ENCODE peak calls at places on chromosome 21, in eight cellular contexts. One of them, this sample, is unnamed.

GRCh38 chr21:34582506-34583150 is 32.3 kb downstream of the RCAN1 start:
- DNase-seq in left ventricle myocardium inferior: peak
- DNase-seq in foreskin fibroblast: peak
- DNase-seq in choroid plexus epithelial cell: peak
- DNase-seq in CD4-positive, alpha-beta T cell: no peak
- DNase-seq in WTC11: no peak
- DNase-seq in NB4: peak
- DNase-seq in nephron progenitor cell: peak
- DNase-seq in this sample: no peak

GRCh38 chr21:33380483-33380998 is 22.7 kb upstream of the IFNGR2 start:
- DNase-seq in foreskin fibroblast: peak
- DNase-seq in WTC11: no peak
- DNase-seq in CD4-positive, alpha-beta T cell: peak
- DNase-seq in nephron progenitor cell: no peak
- DNase-seq in choroid plexus epithelial cell: peak
- DNase-seq in NB4: peak
- DNase-seq in left ventricle myocardium inferior: peak
- DNase-seq in this sample: peak

GRCh38 chr21:36773111-36773510 is 74.2 kb downstream of the SIM2 start:
- DNase-seq in left ventricle myocardium inferior: peak
- DNase-seq in NB4: no peak
- DNase-seq in foreskin fibroblast: peak
- DNase-seq in choroid plexus epithelial cell: peak
- DNase-seq in WTC11: no peak
- DNase-seq in nephron progenitor cell: no peak
- DNase-seq in CD4-positive, alpha-beta T cell: no peak
- DNase-seq in this sample: peak

GRCh38 chr21:15199414-15199813 is 134.6 kb upstream of the NRIP1 start:
- DNase-seq in WTC11: no peak
- DNase-seq in foreskin fibroblast: no peak
- DNase-seq in left ventricle myocardium inferior: no peak
- DNase-seq in nephron progenitor cell: no peak
- DNase-seq in CD4-positive, alpha-beta T cell: no peak
- DNase-seq in NB4: no peak
- DNase-seq in choroid plexus epithelial cell: no peak
- DNase-seq in this sample: no peak

GRCh38 chr21:31370281-31370892 is 26.3 kb upstream of the TIAM1 start:
- DNase-seq in CD4-positive, alpha-beta T cell: no peak
- DNase-seq in foreskin fibroblast: no peak
- DNase-seq in WTC11: no peak
- DNase-seq in nephron progenitor cell: no peak
- DNase-seq in left ventricle myocardium inferior: no peak
- DNase-seq in NB4: no peak
- DNase-seq in choroid plexus epithelial cell: no peak
- DNase-seq in this sample: no peak

GRCh38 chr21:16262109-16262508 is 532.3 kb downstream of the USP25 start:
- DNase-seq in left ventricle myocardium inferior: no peak
- DNase-seq in foreskin fibroblast: no peak
- DNase-seq in NB4: no peak
- DNase-seq in CD4-positive, alpha-beta T cell: no peak
- DNase-seq in choroid plexus epithelial cell: no peak
- DNase-seq in nephron progenitor cell: no peak
- DNase-seq in WTC11: no peak
- DNase-seq in this sample: no peak

GRCh38 chr21:36656138-36656537 is 42.8 kb upstream of the SIM2 start:
- DNase-seq in choroid plexus epithelial cell: no peak
- DNase-seq in foreskin fibroblast: no peak
- DNase-seq in nephron progenitor cell: no peak
- DNase-seq in left ventricle myocardium inferior: no peak
- DNase-seq in WTC11: no peak
- DNase-seq in CD4-positive, alpha-beta T cell: no peak
- DNase-seq in NB4: no peak
- DNase-seq in this sample: no peak

GRCh38 chr21:26388731-26389231 is 184.3 kb downstream of the CYYR1 start:
- DNase-seq in left ventricle myocardium inferior: no peak
- DNase-seq in NB4: no peak
- DNase-seq in CD4-positive, alpha-beta T cell: no peak
- DNase-seq in nephron progenitor cell: no peak
- DNase-seq in WTC11: no peak
- DNase-seq in foreskin fibroblast: peak
- DNase-seq in choroid plexus epithelial cell: peak
- DNase-seq in this sample: no peak

GRCh38 chr21:22019766-22020165 is 1021.6 kb downstream of the NCAM2 start:
- DNase-seq in choroid plexus epithelial cell: peak
- DNase-seq in CD4-positive, alpha-beta T cell: no peak
- DNase-seq in WTC11: no peak
- DNase-seq in nephron progenitor cell: no peak
- DNase-seq in foreskin fibroblast: no peak
- DNase-seq in NB4: no peak
- DNase-seq in left ventricle myocardium inferior: no peak
- DNase-seq in this sample: no peak

GRCh38 chr21:31730687-31731111 is 1.2 kb downstream of the SCAF4 start:
- DNase-seq in CD4-positive, alpha-beta T cell: no peak
- DNase-seq in nephron progenitor cell: peak
- DNase-seq in left ventricle myocardium inferior: no peak
- DNase-seq in WTC11: peak
- DNase-seq in NB4: peak
- DNase-seq in foreskin fibroblast: no peak
- DNase-seq in choroid plexus epithelial cell: peak
- DNase-seq in this sample: no peak

GRCh38 chr21:15437873-15438272 is 291.9 kb upstream of the USP25 start:
- DNase-seq in WTC11: no peak
- DNase-seq in NB4: peak
- DNase-seq in foreskin fibroblast: no peak
- DNase-seq in CD4-positive, alpha-beta T cell: no peak
- DNase-seq in nephron progenitor cell: no peak
- DNase-seq in choroid plexus epithelial cell: peak
- DNase-seq in left ventricle myocardium inferior: no peak
- DNase-seq in this sample: no peak

GRCh38 chr21:32772281-32773047 is 909 bp upstream of the PAXBP1 start:
- DNase-seq in left ventricle myocardium inferior: no peak
- DNase-seq in nephron progenitor cell: no peak
- DNase-seq in WTC11: no peak
- DNase-seq in choroid plexus epithelial cell: peak
- DNase-seq in foreskin fibroblast: peak
- DNase-seq in CD4-positive, alpha-beta T cell: peak
- DNase-seq in NB4: peak
- DNase-seq in this sample: no peak

GRCh38 chr21:44919913-44920693 is 596 bp downstream of the ITGB2 start:
- DNase-seq in nephron progenitor cell: no peak
- DNase-seq in left ventricle myocardium inferior: peak
- DNase-seq in NB4: peak
- DNase-seq in foreskin fibroblast: no peak
- DNase-seq in WTC11: no peak
- DNase-seq in choroid plexus epithelial cell: no peak
- DNase-seq in CD4-positive, alpha-beta T cell: no peak
- DNase-seq in this sample: no peak

GRCh38 chr21:34320006-34320405 is 43.8 kb upstream of the KCNE2 start:
- DNase-seq in nephron progenitor cell: no peak
- DNase-seq in choroid plexus epithelial cell: no peak
- DNase-seq in WTC11: no peak
- DNase-seq in foreskin fibroblast: no peak
- DNase-seq in left ventricle myocardium inferior: no peak
- DNase-seq in CD4-positive, alpha-beta T cell: no peak
- DNase-seq in NB4: no peak
- DNase-seq in this sample: no peak

GRCh38 chr21:32813265-32813903 is 41.8 kb upstream of the PAXBP1 start:
- DNase-seq in foreskin fibroblast: no peak
- DNase-seq in left ventricle myocardium inferior: no peak
- DNase-seq in NB4: no peak
- DNase-seq in CD4-positive, alpha-beta T cell: no peak
- DNase-seq in choroid plexus epithelial cell: peak
- DNase-seq in nephron progenitor cell: peak
- DNase-seq in WTC11: peak
- DNase-seq in this sample: no peak

GRCh38 chr21:34908424-34909055 is 140.6 kb downstream of the RUNX1 start:
- DNase-seq in foreskin fibroblast: no peak
- DNase-seq in left ventricle myocardium inferior: no peak
- DNase-seq in NB4: peak
- DNase-seq in WTC11: no peak
- DNase-seq in choroid plexus epithelial cell: peak
- DNase-seq in nephron progenitor cell: no peak
- DNase-seq in CD4-positive, alpha-beta T cell: no peak
- DNase-seq in this sample: no peak

GRCh38 chr21:32132911-32133310 is 145.9 kb downstream of the MIS18A start:
- DNase-seq in CD4-positive, alpha-beta T cell: no peak
- DNase-seq in choroid plexus epithelial cell: no peak
- DNase-seq in nephron progenitor cell: no peak
- DNase-seq in NB4: no peak
- DNase-seq in left ventricle myocardium inferior: no peak
- DNase-seq in WTC11: no peak
- DNase-seq in foreskin fibroblast: no peak
- DNase-seq in this sample: no peak

DNA sequence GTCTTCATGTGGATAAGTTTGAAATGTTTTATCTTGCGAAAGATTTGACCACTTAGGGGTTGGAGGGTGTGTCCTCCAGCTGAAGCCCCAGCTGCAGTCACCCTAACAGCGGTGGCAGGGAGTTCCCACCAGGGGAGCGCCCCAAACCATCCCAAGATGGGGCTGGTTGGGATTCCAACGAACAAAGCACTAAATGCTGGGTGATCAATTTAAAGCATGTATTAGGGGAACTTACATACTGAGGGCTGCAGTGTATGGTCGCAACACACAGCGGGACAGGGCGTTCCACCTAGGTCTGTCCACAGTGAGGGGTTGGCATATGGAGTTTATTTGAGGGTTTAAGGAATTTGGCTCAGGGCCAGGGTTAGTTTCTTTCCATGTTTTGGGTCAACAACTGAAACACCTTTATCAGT is 26.3 kb downstream of the SLC37A1 start:
- DNase-seq in foreskin fibroblast: no peak
- DNase-seq in NB4: peak
- DNase-seq in CD4-positive, alpha-beta T cell: no peak
- DNase-seq in WTC11: peak
- DNase-seq in choroid plexus epithelial cell: no peak
- DNase-seq in nephron progenitor cell: peak
- DNase-seq in left ventricle myocardium inferior: no peak
- DNase-seq in this sample: no peak
- TF ChIP-seq CTCF in foreskin fibroblast: no peak
- TF ChIP-seq CTCF in NB4: peak
- TF ChIP-seq CTCF in CD4-positive, alpha-beta T cell: no peak
- TF ChIP-seq CTCF in WTC11: no peak
- TF ChIP-seq CTCF in choroid plexus epithelial cell: peak
- TF ChIP-seq CTCF in nephron progenitor cell: peak
- TF ChIP-seq CTCF in left ventricle myocardium inferior: no peak
- TF ChIP-seq CTCF in this sample: peak

GRCh38 chr21:38410451-38410850 is 87.8 kb downstream of the ERG start:
- DNase-seq in WTC11: no peak
- DNase-seq in left ventricle myocardium inferior: no peak
- DNase-seq in choroid plexus epithelial cell: no peak
- DNase-seq in nephron progenitor cell: no peak
- DNase-seq in CD4-positive, alpha-beta T cell: no peak
- DNase-seq in foreskin fibroblast: no peak
- DNase-seq in NB4: no peak
- DNase-seq in this sample: no peak
- TF ChIP-seq CTCF in WTC11: no peak
- TF ChIP-seq CTCF in left ventricle myocardium inferior: no peak
- TF ChIP-seq CTCF in choroid plexus epithelial cell: no peak
- TF ChIP-seq CTCF in nephron progenitor cell: no peak
- TF ChIP-seq CTCF in CD4-positive, alpha-beta T cell: no peak
- TF ChIP-seq CTCF in foreskin fibroblast: no peak
- TF ChIP-seq CTCF in NB4: no peak
- TF ChIP-seq CTCF in this sample: no peak

GRCh38 chr21:20045197-20045596 is 953.0 kb upstream of the NCAM2 start:
- DNase-seq in foreskin fibroblast: no peak
- DNase-seq in WTC11: no peak
- DNase-seq in choroid plexus epithelial cell: no peak
- DNase-seq in nephron progenitor cell: no peak
- DNase-seq in left ventricle myocardium inferior: no peak
- DNase-seq in NB4: no peak
- DNase-seq in CD4-positive, alpha-beta T cell: no peak
- DNase-seq in this sample: no peak

GRCh38 chr21:20040768-20041167 is 957.4 kb upstream of the NCAM2 start:
- DNase-seq in choroid plexus epithelial cell: peak
- DNase-seq in foreskin fibroblast: no peak
- DNase-seq in CD4-positive, alpha-beta T cell: no peak
- DNase-seq in left ventricle myocardium inferior: no peak
- DNase-seq in WTC11: no peak
- DNase-seq in NB4: peak
- DNase-seq in nephron progenitor cell: no peak
- DNase-seq in this sample: no peak
- TF ChIP-seq CTCF in choroid plexus epithelial cell: peak
- TF ChIP-seq CTCF in foreskin fibroblast: no peak
- TF ChIP-seq CTCF in CD4-positive, alpha-beta T cell: no peak
- TF ChIP-seq CTCF in left ventricle myocardium inferior: peak
- TF ChIP-seq CTCF in WTC11: no peak
- TF ChIP-seq CTCF in NB4: peak
- TF ChIP-seq CTCF in nephron progenitor cell: peak
- TF ChIP-seq CTCF in this sample: no peak

GRCh38 chr21:28793043-28793442 is 199.6 kb downstream of the LTN1 start:
- DNase-seq in NB4: peak
- DNase-seq in foreskin fibroblast: peak
- DNase-seq in CD4-positive, alpha-beta T cell: no peak
- DNase-seq in nephron progenitor cell: no peak
- DNase-seq in WTC11: no peak
- DNase-seq in left ventricle myocardium inferior: no peak
- DNase-seq in choroid plexus epithelial cell: peak
- DNase-seq in this sample: no peak
- TF ChIP-seq CTCF in NB4: no peak
- TF ChIP-seq CTCF in foreskin fibroblast: peak
- TF ChIP-seq CTCF in CD4-positive, alpha-beta T cell: no peak
- TF ChIP-seq CTCF in nephron progenitor cell: no peak
- TF ChIP-seq CTCF in WTC11: peak
- TF ChIP-seq CTCF in left ventricle myocardium inferior: peak
- TF ChIP-seq CTCF in choroid plexus epithelial cell: peak
- TF ChIP-seq CTCF in this sample: peak

DNA sequence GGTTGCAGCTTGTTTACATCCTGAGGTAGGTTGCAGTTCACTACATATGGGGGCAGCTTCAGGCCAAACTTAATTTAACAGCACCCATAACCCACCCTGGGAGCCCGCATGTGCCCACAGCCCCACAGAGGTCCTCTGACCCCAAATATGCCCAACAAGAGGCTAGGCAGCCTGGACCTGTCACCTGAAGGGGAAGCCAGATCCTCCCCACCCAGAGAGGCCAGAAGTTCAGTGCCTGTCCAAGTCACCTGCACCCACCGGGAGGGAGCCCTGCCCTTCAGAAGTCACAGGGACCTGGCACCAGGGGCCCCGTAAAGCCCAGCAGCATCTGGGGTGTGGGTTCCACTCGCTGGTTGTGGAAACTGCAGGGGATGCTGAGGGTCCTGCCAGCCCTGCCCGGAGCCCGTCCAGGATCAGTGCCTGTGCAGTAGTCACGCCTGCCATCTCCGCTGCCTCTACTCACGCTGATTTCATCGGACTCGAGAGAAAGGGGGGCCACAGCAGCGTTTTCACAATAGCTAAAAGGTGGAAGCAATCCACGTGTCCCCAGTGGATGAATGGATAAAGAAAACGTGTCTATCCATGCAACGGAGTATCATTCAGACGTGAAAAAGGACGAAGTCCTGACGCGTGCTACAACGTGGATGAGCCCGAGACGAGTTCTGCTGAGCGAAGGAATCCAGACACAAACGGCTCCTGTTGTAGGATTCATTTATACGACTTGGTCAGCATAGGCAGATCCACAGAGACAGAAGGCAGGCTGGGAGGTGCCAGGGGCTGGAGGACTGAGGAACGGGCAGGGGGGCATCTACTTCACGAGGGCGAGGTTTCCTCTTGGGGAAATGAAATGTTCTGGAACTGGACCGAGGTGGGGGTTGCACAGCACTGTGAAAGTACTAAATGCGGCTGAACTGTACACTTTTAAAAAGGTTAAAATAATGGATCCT is 33.9 kb upstream of the COL6A2 start:
- DNase-seq in choroid plexus epithelial cell: no peak
- DNase-seq in foreskin fibroblast: no peak
- DNase-seq in CD4-positive, alpha-beta T cell: no peak
- DNase-seq in WTC11: no peak
- DNase-seq in left ventricle myocardium inferior: no peak
- DNase-seq in nephron progenitor cell: no peak
- DNase-seq in NB4: no peak
- DNase-seq in this sample: no peak
- TF ChIP-seq CTCF in choroid plexus epithelial cell: no peak
- TF ChIP-seq CTCF in foreskin fibroblast: no peak
- TF ChIP-seq CTCF in CD4-positive, alpha-beta T cell: no peak
- TF ChIP-seq CTCF in WTC11: no peak
- TF ChIP-seq CTCF in left ventricle myocardium inferior: no peak
- TF ChIP-seq CTCF in nephron progenitor cell: no peak
- TF ChIP-seq CTCF in NB4: no peak
- TF ChIP-seq CTCF in this sample: no peak